ENCODE peak calls at places on chromosome 3, in seven cellular contexts. O is uterus, N is body of pancreas, L is Peyer's patch, U is neuronal stem cell, E is psoas muscle, K is colonic mucosa. F is an unnamed sample. For H3K4me1, H3K36me3 and H3K9me3, the result is how much of the 10 kb centered on the place peaks cover.

GRCh38 chr3:38022887-38023709 is 6.3 kb downstream of the PLCD1 start:
- DNase-seq in O (no peak), N (peak), L (peak), U (no peak), E (no peak), K (peak), F (peak)

GRCh38 chr3:55780913-55781312 is 293.8 kb upstream of the WNT5A start:
- DNase-seq in O (no peak), N (no peak), L (no peak), U (no peak), E (no peak), K (no peak), F (no peak)

GRCh38 chr3:101803152-101803782 is 24.3 kb downstream of the NXPE3 start:
- DNase-seq in O (peak), N (peak), L (peak), U (peak), E (no peak), K (peak), F (no peak)

GRCh38 chr3:15325228-15325627 is 7.2 kb downstream of the SH3BP5 start:
- DNase-seq in O (peak), N (no peak), L (no peak), U (no peak), E (peak), K (no peak), F (no peak)

GRCh38 chr3:127482216-127483004 is 108.1 kb downstream of the TPRA1 start:
- DNase-seq in O (peak), N (no peak), L (peak), U (no peak), E (no peak), K (no peak), F (no peak)

GRCh38 chr3:124409650-124410275 is 320.5 kb upstream of the UMPS start:
- DNase-seq in O (no peak), N (no peak), L (no peak), U (no peak), E (no peak), K (no peak), F (no peak)

GRCh38 chr3:80232760-80233159 is 465.0 kb upstream of the ROBO1 start:
- DNase-seq in O (no peak), N (no peak), L (no peak), U (no peak), E (no peak), K (no peak), F (no peak)

GRCh38 chr3:45980819-45981218 is 14.8 kb downstream of the FYCO1 start:
- DNase-seq in O (no peak), N (no peak), L (no peak), U (no peak), E (no peak), K (no peak), F (no peak)

GRCh38 chr3:69510481-69511031 is 124.7 kb upstream of the FRMD4B start:
- DNase-seq in O (no peak), N (no peak), L (no peak), U (no peak), E (no peak), K (no peak), F (no peak)

GRCh38 chr3:123046262-123046873 is 18.8 kb upstream of the SEMA5B start:
- DNase-seq in O (no peak), N (no peak), L (no peak), U (no peak), E (no peak), K (no peak), F (no peak)

GRCh38 chr3:56795097-56795806 is 6.5 kb downstream of the ARHGEF3 start:
- DNase-seq in O (no peak), N (no peak), L (no peak), U (no peak), E (no peak), K (no peak), F (no peak)

GRCh38 chr3:31142139-31142538 is 247.7 kb upstream of the GADL1 start:
- DNase-seq in O (no peak), N (no peak), L (no peak), U (no peak), E (no peak), K (no peak), F (no peak)

GRCh38 chr3:76570436-76571057 is 469.4 kb upstream of the ROBO2 start:
- DNase-seq in O (no peak), N (no peak), L (no peak), U (no peak), E (no peak), K (no peak), F (no peak)

GRCh38 chr3:32869513-32870047 is 51.8 kb downstream of the TRIM71 start:
- DNase-seq in O (no peak), N (no peak), L (no peak), U (peak), E (no peak), K (no peak), F (no peak)

GRCh38 chr3:171156455-171157005 is 130.0 kb upstream of the SLC2A2 start:
- DNase-seq in O (no peak), N (no peak), L (no peak), U (no peak), E (no peak), K (no peak), F (no peak)

GRCh38 chr3:97720417-97720816 is 44.1 kb upstream of the ARL6 start:
- DNase-seq in O (no peak), N (no peak), L (no peak), U (no peak), E (no peak), K (no peak), F (no peak)

GRCh38 chr3:180420804-180421203 is 181.2 kb upstream of the TTC14 start:
- DNase-seq in O (no peak), N (no peak), L (no peak), U (no peak), E (no peak), K (no peak), F (no peak)

GRCh38 chr3:3798641-3799113 is 554 bp upstream of the LRRN1 start:
- DNase-seq in O (no peak), N (peak), L (peak), U (no peak), E (peak), K (peak), F (peak)

GRCh38 chr3:77296527-77296926 is 256.6 kb downstream of the ROBO2 start:
- DNase-seq in O (no peak), N (no peak), L (no peak), U (no peak), E (no peak), K (no peak), F (no peak)

GRCh38 chr3:169241928-169242751 is 421.4 kb downstream of the MECOM start:
- DNase-seq in O (no peak), N (peak), L (no peak), U (peak), E (no peak), K (no peak), F (no peak)

GRCh38 chr3:138188013-138188352 is 882 bp downstream of the ARMC8 start:
- DNase-seq in O (peak), N (no peak), L (no peak), U (no peak), E (no peak), K (no peak), F (no peak)

GRCh38 chr3:133459400-133459799 is 59.5 kb downstream of the BFSP2 start:
- DNase-seq in O (no peak), N (no peak), L (no peak), U (no peak), E (no peak), K (no peak), F (no peak)

GRCh38 chr3:45546636-45547201 is 47.8 kb upstream of the LIMD1 start:
- DNase-seq in O (no peak), N (no peak), L (no peak), U (peak), E (peak), K (no peak), F (no peak)

GRCh38 chr3:42712716-42713372 is 10.2 kb upstream of the HHATL start:
- DNase-seq in O (no peak), N (no peak), L (peak), U (no peak), E (no peak), K (no peak), F (no peak)

GRCh38 chr3:70779296-70779695 is 466.9 kb upstream of the MDFIC2 start:
- DNase-seq in O (no peak), N (no peak), L (no peak), U (no peak), E (no peak), K (no peak), F (no peak)

GRCh38 chr3:54131026-54131605 is 8.8 kb downstream of the CACNA2D3 start:
- DNase-seq in O (no peak), N (no peak), L (no peak), U (no peak), E (no peak), K (no peak), F (no peak)

GRCh38 chr3:55622116-55622515 is 135.0 kb upstream of the WNT5A start:
- DNase-seq in O (no peak), N (no peak), L (no peak), U (no peak), E (no peak), K (no peak), F (no peak)

GRCh38 chr3:31145062-31145461 is 250.6 kb upstream of the GADL1 start:
- DNase-seq in O (no peak), N (no peak), L (no peak), U (no peak), E (no peak), K (no peak), F (no peak)

GRCh38 chr3:97981886-97982285 is 9.7 kb upstream of the RIOX2 start:
- DNase-seq in O (no peak), N (no peak), L (no peak), U (no peak), E (no peak), K (no peak), F (no peak)

GRCh38 chr3:16329792-16330061 is 64.7 kb downstream of the OXNAD1 start:
- DNase-seq in O (no peak), N (no peak), L (no peak), U (peak), E (no peak), K (no peak), F (no peak)

GRCh38 chr3:138781012-138781470 is 53.7 kb downstream of the PIK3CB start:
- DNase-seq in O (no peak), N (peak), L (peak), U (no peak), E (no peak), K (no peak), F (peak)

GRCh38 chr3:104628185-104628789 is 738.4 kb upstream of the ALCAM start:
- DNase-seq in O (no peak), N (no peak), L (no peak), U (peak), E (no peak), K (no peak), F (no peak)

GRCh38 chr3:36740822-36741221 is 23.5 kb downstream of the DCLK3 start:
- DNase-seq in O (no peak), N (no peak), L (no peak), U (no peak), E (no peak), K (no peak), F (no peak)

GRCh38 chr3:116863842-116864626 is 154.5 kb downstream of the TUSC7 start:
- DNase-seq in O (no peak), N (no peak), L (no peak), U (peak), E (no peak), K (no peak), F (no peak)

GRCh38 chr3:5690904-5691532 is 503.5 kb downstream of the EDEM1 start:
- DNase-seq in O (no peak), N (no peak), L (no peak), U (no peak), E (no peak), K (no peak), F (no peak)

GRCh38 chr3:173502983-173503568 is 105.5 kb downstream of the NLGN1 start:
- DNase-seq in O (no peak), N (no peak), L (no peak), U (no peak), E (no peak), K (no peak), F (no peak)

DNA sequence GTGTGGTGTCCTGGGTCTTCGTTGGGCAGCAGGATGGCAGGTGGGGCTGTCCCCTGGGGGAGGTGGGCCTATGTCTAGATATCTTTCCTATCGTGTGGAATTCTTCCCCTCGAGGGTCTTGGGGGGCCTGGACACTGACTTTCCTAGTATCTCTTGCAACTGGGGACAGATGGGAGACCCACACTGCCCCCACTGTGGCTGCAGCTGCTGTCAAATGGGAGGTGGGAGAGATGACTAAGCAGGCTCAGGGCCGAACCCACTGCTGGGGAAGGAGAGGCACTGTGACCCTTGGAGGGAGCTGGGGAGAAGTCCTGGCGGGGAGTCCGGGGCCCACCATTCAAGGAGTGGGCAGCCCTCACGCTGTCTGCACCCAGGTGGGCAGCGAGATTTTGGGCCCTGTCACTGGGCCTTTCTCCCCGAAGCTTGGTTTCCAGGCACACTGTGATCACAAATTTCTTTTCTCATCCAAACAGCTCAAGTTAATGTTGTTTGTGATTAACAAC is 2.9 kb upstream of the FBLN2 start:
- DNase-seq in O (no peak), N (no peak), L (no peak), U (no peak), E (no peak), K (no peak), F (no peak)
- H3K4me1 ChIP-seq in O (under half), N (under half), L (under half), U (under half), E (under half), K (under half), F (under half)

DNA sequence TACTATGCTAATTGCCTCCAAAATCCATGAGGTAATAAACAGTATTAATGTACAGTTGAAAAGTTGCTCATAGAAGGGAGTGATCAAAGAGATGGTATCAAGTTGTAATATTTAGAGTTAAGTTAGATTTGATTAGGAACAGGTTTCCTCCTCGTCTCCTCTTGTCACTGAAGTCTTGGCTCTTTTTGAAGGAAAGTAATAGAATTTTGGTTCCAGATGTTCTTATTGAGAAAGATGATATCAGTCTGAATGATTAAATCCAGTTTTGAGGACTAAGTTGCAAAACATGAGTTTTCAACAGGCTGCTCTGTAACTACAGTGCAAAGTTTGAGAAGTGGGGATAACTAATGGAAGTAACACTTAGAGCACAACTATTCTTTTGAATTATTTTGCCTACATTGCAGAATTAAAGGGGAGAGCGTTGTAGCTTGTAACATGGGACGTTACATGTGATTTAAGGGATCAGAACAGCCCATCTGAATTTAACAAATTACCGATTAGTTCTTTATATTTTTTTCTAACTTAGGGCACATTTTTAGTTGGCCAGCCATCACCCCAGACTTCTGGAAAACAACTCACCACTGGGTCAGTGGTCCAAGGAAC is 48.3 kb downstream of the MAP6D1 start:
- DNase-seq in O (no peak), N (no peak), L (no peak), U (no peak), E (no peak), K (no peak), F (no peak)
- H3K36me3 ChIP-seq in O (under half), N (under half), L (under half), U (half or more), E (half or more), K (under half), F (under half)

DNA sequence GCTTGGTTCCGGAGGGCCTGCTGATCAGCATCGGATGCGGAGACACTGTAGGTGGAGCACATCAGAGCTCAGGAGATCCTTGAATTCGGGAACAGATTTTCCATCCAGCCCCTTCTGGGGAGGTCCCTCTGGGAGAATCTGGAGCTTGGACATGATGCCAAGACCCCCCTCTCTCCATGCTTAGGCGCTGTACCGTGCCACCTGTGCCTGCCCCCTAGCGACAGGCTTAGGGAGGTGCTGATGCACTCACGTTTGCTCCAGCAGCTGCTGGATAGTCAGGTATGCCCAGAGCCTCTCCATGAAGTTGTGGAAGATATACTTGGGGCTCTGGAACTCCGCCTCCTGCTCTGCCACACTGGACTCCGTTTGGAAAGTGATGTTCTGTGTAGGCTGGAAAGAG is 9.7 kb downstream of the ITIH4 start:
- DNase-seq in O (no peak), N (no peak), L (no peak), U (peak), E (no peak), K (no peak), F (no peak)
- H3K9me3 ChIP-seq in O (under half), N (under half), L (under half), U (under half), E (under half), K (under half), F (under half)

GRCh38 chr3:159852821-159853505 is 135.7 kb upstream of the IL12A start:
- DNase-seq in O (peak), N (peak), L (no peak), U (no peak), E (peak), K (no peak), F (no peak)

GRCh38 chr3:159852256-159852655 is 136.4 kb upstream of the IL12A start:
- DNase-seq in O (no peak), N (no peak), L (no peak), U (no peak), E (no peak), K (no peak), F (no peak)

GRCh38 chr3:159855599-159856495 is 132.8 kb upstream of the IL12A start:
- DNase-seq in O (no peak), N (no peak), L (no peak), U (no peak), E (no peak), K (no peak), F (no peak)

GRCh38 chr3:159854500-159855124 is 134.0 kb upstream of the IL12A start:
- DNase-seq in O (no peak), N (no peak), L (no peak), U (no peak), E (peak), K (no peak), F (no peak)

DNA sequence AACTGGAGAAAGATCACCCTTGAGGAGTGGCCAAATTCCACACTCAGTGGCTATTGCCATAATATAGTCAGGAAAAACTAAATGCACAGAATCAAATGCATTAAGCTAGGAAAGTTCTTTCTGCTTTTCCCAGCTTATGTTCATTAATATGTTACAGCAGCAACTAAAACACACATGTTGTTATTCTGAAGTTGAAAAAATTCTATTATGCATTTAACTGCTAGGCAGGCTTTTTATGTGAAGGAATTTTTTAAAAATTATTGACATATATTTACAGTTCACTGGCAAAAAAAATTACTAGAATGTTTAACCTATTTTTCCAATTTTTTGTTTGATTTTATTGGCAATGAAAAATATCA is 135.2 kb upstream of the IL12A start:
- DNase-seq in O (no peak), N (no peak), L (no peak), U (no peak), E (no peak), K (no peak), F (no peak)
- H3K4me1 ChIP-seq in O (under half), N (under half), L (under half), U (under half), E (half or more), K (under half), F (under half)